ENCODE peak calls at places on chromosomes 5 and 9, in nine cellular contexts. Q is adipocyte; E is D341Med; D is substantia nigra; T is T-cell; Y is EL; X is CMK; F is activated naive CD4-positive, alpha-beta T cell; O is activated CD8-positive, alpha-beta memory T cell treated with anti-CD3 and anti-CD28 coated beads for 4 hours. J is an unnamed sample.

GRCh38 chr9:78054180-78054579 is 22.6 kb upstream of the GNAQ start:
- DNase-seq in T (peak; percentile 22), D (no peak), O (no peak), E (no peak), X (no peak), F (no peak), Y (no peak), Q (no peak), J (peak; percentile 10)

GRCh38 chr5:150000990-150001659 is 586 bp downstream of the HMGXB3 start:
- DNase-seq in Y (peak; percentile 47), X (no peak), D (no peak), T (peak; percentile 5), F (no peak), O (no peak), Q (peak; percentile 82), E (peak; percentile 54), J (peak; percentile 50)

GRCh38 chr5:151692312-151692711 is 5.6 kb upstream of the SPARC start:
- DNase-seq in X (no peak), Q (peak; percentile 78), O (no peak), E (no peak), Y (no peak), F (no peak), T (no peak), D (no peak), J (peak; percentile 91)

GRCh38 chr9:2496934-2497333 is 124.7 kb upstream of the VLDLR start:
- DNase-seq in F (no peak), X (no peak), Y (no peak), Q (no peak), D (no peak), O (no peak), E (no peak), T (no peak), J (no peak)

GRCh38 chr9:126033318-126033717 is 286.1 kb downstream of the PBX3 start:
- DNase-seq in Y (no peak), Q (no peak), O (no peak), F (no peak), T (no peak), E (no peak), D (no peak), X (no peak), J (no peak)

GRCh38 chr9:20526500-20527319 is 95.6 kb downstream of the MLLT3 start:
- DNase-seq in F (no peak), D (no peak), O (no peak), X (no peak), Y (peak; percentile 34), Q (peak; percentile 57), T (no peak), E (no peak), J (peak; percentile 36)

GRCh38 chr5:177361418-177362101 is 3.8 kb downstream of the RGS14 start:
- DNase-seq in F (no peak), X (no peak), O (no peak), Q (no peak), D (no peak), E (no peak), Y (no peak), T (no peak), J (no peak)

GRCh38 chr9:134770972-134771971 is 109.3 kb upstream of the FCN2 start:
- DNase-seq in O (no peak), T (no peak), Q (no peak), Y (no peak), X (peak; percentile 38), D (no peak), F (no peak), E (no peak), J (no peak)

GRCh38 chr9:123724211-123724831 is 205.6 kb downstream of the DENND1A start:
- DNase-seq in Q (peak; percentile 68), X (no peak), F (no peak), T (no peak), Y (peak; percentile 22), E (peak; percentile 50), O (no peak), D (no peak), J (peak; percentile 10)

GRCh38 chr9:133141833-133142594 is 21.0 kb upstream of the RALGDS start:
- DNase-seq in Y (no peak), D (no peak), X (no peak), E (no peak), T (peak; percentile 87), Q (no peak), F (no peak), O (peak; percentile 49), J (no peak)

GRCh38 chr5:75729321-75729720 is 12.1 kb upstream of the POC5 start:
- DNase-seq in Q (no peak), E (no peak), D (no peak), Y (no peak), O (no peak), F (no peak), T (no peak), X (no peak), J (no peak)

GRCh38 chr9:22913518-22913917 is 466.9 kb downstream of the DMRTA1 start:
- DNase-seq in Y (no peak), E (no peak), X (no peak), T (no peak), Q (no peak), D (no peak), O (no peak), F (no peak), J (no peak)

GRCh38 chr9:22447607-22448305 is 1.1 kb downstream of the DMRTA1 start:
- DNase-seq in O (no peak), F (no peak), Y (no peak), D (no peak), E (no peak), X (no peak), T (no peak), Q (no peak), J (peak; percentile 42)

GRCh38 chr9:131755541-131756198 is 15.8 kb upstream of the RAPGEF1 start:
- DNase-seq in X (no peak), E (peak; percentile 89), D (no peak), F (peak; percentile 72), Q (peak; percentile 93), Y (peak; percentile 79), O (peak; percentile 69), T (peak; percentile 82), J (peak; percentile 77)

GRCh38 chr5:138469540-138470321 is 4.5 kb downstream of the EGR1 start:
- DNase-seq in F (no peak), Y (peak; percentile 83), D (no peak), T (no peak), Q (peak; percentile 94), X (no peak), E (no peak), O (no peak), J (peak; percentile 84)

GRCh38 chr9:15115041-15115440 is 192.0 kb downstream of the TTC39B start:
- DNase-seq in D (no peak), T (no peak), Y (no peak), E (no peak), X (no peak), Q (no peak), O (no peak), F (no peak), J (no peak)

GRCh38 chr5:75021229-75021628 is 31.1 kb downstream of the GCNT4 start:
- DNase-seq in O (no peak), Y (no peak), F (no peak), T (no peak), D (no peak), X (no peak), Q (no peak), E (no peak), J (no peak)

GRCh38 chr5:177426566-177427210 is at the start of gene GRK6:
- DNase-seq in T (peak; percentile 63), X (no peak), Q (no peak), F (no peak), E (peak; percentile 98), Y (peak; percentile 40), D (no peak), O (no peak), J (peak; percentile 45)

GRCh38 chr9:764986-765385 is 76.5 kb upstream of the DMRT1 start:
- DNase-seq in Q (no peak), Y (no peak), E (no peak), T (no peak), O (no peak), X (no peak), F (no peak), D (no peak), J (no peak)

GRCh38 chr5:127330116-127330515 is 39.5 kb downstream of the MEGF10 start:
- DNase-seq in E (no peak), O (no peak), T (no peak), Y (peak; percentile 21), F (no peak), D (no peak), X (no peak), Q (peak; percentile 22), J (peak; percentile 35)

GRCh38 chr9:89888233-89888632 is 283.4 kb downstream of the GADD45G start:
- DNase-seq in F (no peak), D (no peak), X (no peak), Y (no peak), T (no peak), O (no peak), E (no peak), Q (no peak), J (no peak)

GRCh38 chr9:69898714-69899209 is 78.1 kb downstream of the CFAP95 start:
- DNase-seq in T (no peak), Y (peak; percentile 94), Q (peak; percentile 69), E (no peak), F (no peak), D (no peak), O (no peak), X (no peak), J (peak; percentile 98)

J was measured in M059J.